ENCODE peak calls at places on chromosomes 16 and 17, in five cellular contexts. S, J, H, O and G are unnamed samples. For H3K9me2, the result is how much of the 10 kb centered on the place peaks cover.

GRCh38 chr16:51310159-51310558 is 159.1 kb upstream of the SALL1 start:
- DNase-seq in H (no peak), J (no peak), S (no peak), O (no peak), G (no peak)

GRCh38 chr17:66398059-66398458 is 95.6 kb downstream of the PRKCA start:
- DNase-seq in H (no peak), J (no peak), O (no peak), S (no peak), G (no peak)

GRCh38 chr17:81391268-81391963 is 3.8 kb upstream of the BAHCC1 start:
- DNase-seq in J (no peak), O (no peak), S (no peak), H (peak), G (no peak)

GRCh38 chr17:80311216-80311827 is 50.7 kb downstream of the RNF213 start:
- DNase-seq in J (no peak), S (no peak), O (no peak), H (no peak), G (no peak)

GRCh38 chr17:3667366-3668278 is 756 bp downstream of the TAX1BP3 start:
- DNase-seq in H (peak), J (peak), O (no peak), S (peak), G (peak)

GRCh38 chr17:76383645-76384221 is 676 bp upstream of the SPHK1 start:
- DNase-seq in J (peak), O (peak), S (peak), H (peak), G (no peak)

GRCh38 chr17:76537578-76538280 is at the start of gene CYGB:
- DNase-seq in S (peak), O (no peak), H (no peak), J (peak), G (no peak)

GRCh38 chr16:4373356-4373908 is 1.8 kb downstream of the VASN start:
- DNase-seq in O (no peak), S (no peak), J (no peak), H (peak), G (no peak)

GRCh38 chr17:27430882-27431491 is 25.3 kb upstream of the KSR1 start:
- DNase-seq in H (peak), J (peak), S (peak), O (peak), G (no peak)

GRCh38 chr16:65377131-65377649 is 255.3 kb upstream of the CDH11 start:
- DNase-seq in J (no peak), S (no peak), O (no peak), H (peak), G (no peak)

GRCh38 chr16:86018487-86018886 is 119.5 kb downstream of the IRF8 start:
- DNase-seq in O (no peak), S (peak), J (no peak), H (no peak), G (no peak)

GRCh38 chr16:53501216-53501859 is 1.7 kb downstream of the AKTIP start:
- DNase-seq in H (no peak), J (peak), S (peak), O (no peak), G (no peak)

DNA sequence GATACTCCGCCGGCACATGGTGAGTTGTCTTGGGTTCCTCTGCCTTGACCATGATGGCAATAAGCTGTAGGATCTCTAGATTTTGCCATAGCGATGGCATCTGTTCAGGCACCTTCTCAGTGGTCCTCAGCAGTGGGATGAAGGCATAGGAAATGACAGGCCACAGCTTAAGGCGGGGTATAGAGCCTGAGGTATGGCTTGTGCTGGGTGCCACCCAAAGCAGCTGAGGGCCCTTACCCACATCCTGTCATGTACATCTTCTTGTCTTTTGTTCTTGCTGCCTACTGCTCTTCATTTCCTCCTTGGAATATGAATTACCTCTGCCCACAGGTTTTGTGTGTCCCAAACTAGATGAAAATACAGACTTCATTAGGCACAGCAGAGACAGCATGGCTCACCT is 29.5 kb downstream of the KAT7 start:
- DNase-seq in O (no peak), H (no peak), J (no peak), S (no peak), G (no peak)
- TF ChIP-seq CTCF in O (no peak), H (no peak), J (no peak), S (no peak), G (no peak)

GRCh38 chr17:19753049-19753444 is 4.9 kb upstream of the ALDH3A1 start:
- DNase-seq in O (no peak), J (no peak), S (no peak), H (peak), G (peak)
- H3K9me2 ChIP-seq in O (under half), J (under half), S (under half), H (under half), G (under half)

GRCh38 chr17:17723354-17724261 is 42.4 kb downstream of the RAI1 start:
- DNase-seq in O (no peak), H (no peak), J (peak), S (peak), G (no peak)
- H3K4me2 ChIP-seq in O (peak), H (no peak), J (peak), S (peak), G (no peak)

GRCh38 chr17:17445296-17445924 is 31.4 kb upstream of the MED9 start:
- DNase-seq in O (no peak), S (no peak), J (no peak), H (no peak), G (no peak)

GRCh38 chr17:17439971-17440843 is 36.6 kb upstream of the MED9 start:
- DNase-seq in O (peak), J (peak), H (peak), S (peak), G (peak)

GRCh38 chr17:17445925-17446665 is 30.7 kb upstream of the MED9 start:
- DNase-seq in H (peak), J (no peak), S (peak), O (no peak), G (peak)

GRCh38 chr17:17440938-17441730 is 35.7 kb upstream of the MED9 start:
- DNase-seq in H (no peak), S (no peak), O (no peak), J (no peak), G (no peak)

GRCh38 chr17:17443173-17443572 is 33.6 kb upstream of the MED9 start:
- DNase-seq in O (no peak), S (no peak), H (peak), J (no peak), G (no peak)
- TF ChIP-seq CTCF in O (no peak), S (no peak), H (no peak), J (no peak), G (no peak)